ENCODE peak calls at places on chromosomes 1 and 21, in four cellular contexts. O is fibroblast of lung, J is HepG2, S is AG04450. G is an unnamed sample.

GRCh38 chr1:54125671-54126070 is 27.1 kb downstream of the CDCP2 start:
- DNase-seq in O (peak), J (peak), S (no peak), G (no peak)

GRCh38 chr1:27574001-27574781 is 29.8 kb downstream of the AHDC1 start:
- DNase-seq in O (no peak), J (peak), S (no peak), G (no peak)

GRCh38 chr1:233735847-233736246 is 121.9 kb downstream of the KCNK1 start:
- DNase-seq in O (no peak), J (no peak), S (no peak), G (no peak)

GRCh38 chr1:36223373-36223995 is 759 bp upstream of the THRAP3 start:
- DNase-seq in O (peak), J (no peak), S (no peak), G (no peak)

GRCh38 chr1:14304381-14304865 is 294.1 kb upstream of the KAZN start:
- DNase-seq in O (peak), J (no peak), S (no peak), G (no peak)

GRCh38 chr1:7991504-7992440 is 30.3 kb downstream of the PARK7 start:
- DNase-seq in O (peak), J (no peak), S (no peak), G (no peak)

GRCh38 chr1:1758059-1758621 is 20.1 kb downstream of the NADK start:
- DNase-seq in O (no peak), J (no peak), S (no peak), G (no peak)

GRCh38 chr21:44289381-44290010 is 3.8 kb downstream of the AIRE start:
- DNase-seq in O (no peak), J (no peak), S (no peak), G (no peak)

GRCh38 chr1:9755441-9755995 is 68.2 kb downstream of the CLSTN1 start:
- DNase-seq in O (no peak), J (no peak), S (no peak), G (no peak)

GRCh38 chr1:218380125-218380977 is 35.2 kb downstream of the TGFB2 start:
- DNase-seq in O (peak), J (peak), S (peak), G (no peak)

GRCh38 chr21:37220433-37220980 is 46.6 kb downstream of the VPS26C start:
- DNase-seq in O (peak), J (peak), S (no peak), G (no peak)

GRCh38 chr1:19461352-19461645 is 24.0 kb downstream of the CAPZB start:
- DNase-seq in O (no peak), J (no peak), S (no peak), G (no peak)

GRCh38 chr1:91851130-91852010 is 34.6 kb downstream of the TGFBR3 start:
- DNase-seq in O (peak), J (no peak), S (peak), G (no peak)

GRCh38 chr1:8902765-8903164 is 24.3 kb upstream of the ENO1 start:
- DNase-seq in O (no peak), J (no peak), S (no peak), G (no peak)

GRCh38 chr1:15465674-15466073 is 9.1 kb downstream of the CELA2A start:
- DNase-seq in O (no peak), J (no peak), S (no peak), G (no peak)

GRCh38 chr1:42552636-42553035 is 89.5 kb downstream of the CCDC30 start:
- DNase-seq in O (no peak), J (no peak), S (no peak), G (no peak)

GRCh38 chr1:192477630-192478029 is 97.9 kb upstream of the RGS1 start:
- DNase-seq in O (peak), J (peak), S (no peak), G (no peak)
- TF ChIP-seq CTCF in O (peak), J (peak), S (peak), G (peak)

DNA sequence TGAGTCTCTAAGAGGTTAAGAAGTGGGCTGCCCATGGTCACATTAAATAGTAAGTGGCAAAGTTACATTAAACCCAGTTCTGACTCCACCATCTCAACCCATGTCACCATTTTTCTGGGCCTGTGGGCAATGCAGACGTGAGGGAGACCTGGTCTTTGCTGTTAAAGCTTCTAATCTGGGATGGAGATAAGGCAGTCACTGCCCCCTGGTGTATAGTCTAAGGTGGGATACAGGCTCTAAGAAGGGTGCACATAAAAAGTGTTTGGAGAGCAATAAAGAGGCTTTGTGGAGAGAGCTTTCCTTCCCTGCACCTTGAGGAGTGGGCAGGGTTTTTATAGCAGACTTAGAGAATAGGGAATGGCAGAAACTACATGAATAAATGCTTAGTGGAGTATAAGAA is 141.3 kb downstream of the ROR1 start:
- DNase-seq in O (peak), J (peak), S (no peak), G (no peak)
- TF ChIP-seq CTCF in O (peak), J (peak), S (peak), G (peak)

DNA sequence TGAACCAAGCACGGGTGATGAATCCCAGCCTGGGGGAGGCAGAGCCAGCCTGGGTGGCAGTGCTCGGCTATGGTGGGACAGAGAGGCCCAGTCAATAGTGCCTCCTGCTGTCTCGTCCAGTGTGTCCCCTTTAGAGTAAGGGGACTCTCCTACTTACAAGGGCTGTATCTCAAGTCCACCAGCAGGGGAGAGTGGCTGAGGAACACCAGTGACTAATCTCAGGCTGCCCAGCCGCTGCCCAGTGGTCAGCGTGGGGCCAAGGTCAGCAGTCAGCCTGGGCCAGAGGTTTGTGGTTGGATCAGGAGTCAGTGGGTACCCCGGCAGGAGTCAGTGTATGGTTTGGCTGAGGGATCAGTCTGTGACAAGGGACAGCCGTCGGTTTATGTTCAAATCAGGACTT is 109.2 kb upstream of the RUNX3 start:
- DNase-seq in O (no peak), J (no peak), S (no peak), G (no peak)
- TF ChIP-seq CTCF in O (no peak), J (peak), S (peak), G (no peak)

GRCh38 chr21:45922648-45923047 is 58.9 kb upstream of the COL6A1 start:
- DNase-seq in O (no peak), J (no peak), S (no peak), G (no peak)

GRCh38 chr21:45926281-45926680 is 55.3 kb upstream of the COL6A1 start:
- DNase-seq in O (no peak), J (no peak), S (no peak), G (no peak)

GRCh38 chr21:45920824-45921600 is 60.6 kb upstream of the COL6A1 start:
- DNase-seq in O (peak), J (no peak), S (peak), G (no peak)

GRCh38 chr21:45921917-45922316 is 59.7 kb upstream of the COL6A1 start:
- DNase-seq in O (no peak), J (no peak), S (no peak), G (no peak)

GRCh38 chr21:45923146-45923545 is 58.4 kb upstream of the COL6A1 start:
- DNase-seq in O (peak), J (peak), S (peak), G (no peak)
- TF ChIP-seq CTCF in O (peak), J (peak), S (peak), G (peak)